ENCODE peak calls at places on chromosomes 2 and 18, in six cellular contexts. W, E, S, K, R and O are unnamed samples.

GRCh38 chr2:106159867-106160785 is 34.0 kb downstream of the UXS1 start:
- DNase-seq in W (no peak), E (no peak), S (no peak), K (no peak), R (no peak), O (no peak)

GRCh38 chr18:4035521-4035920 is 419.6 kb downstream of the DLGAP1 start:
- DNase-seq in W (no peak), E (no peak), S (no peak), K (no peak), R (no peak), O (no peak)

GRCh38 chr2:6073260-6074141 is 381.3 kb downstream of the SOX11 start:
- DNase-seq in W (no peak), E (no peak), S (peak), K (no peak), R (no peak), O (no peak)

GRCh38 chr18:37577051-37577611 is 11.5 kb upstream of the CELF4 start:
- DNase-seq in W (no peak), E (peak), S (no peak), K (no peak), R (no peak), O (no peak)

GRCh38 chr18:80009661-80010550 is 21.5 kb upstream of the TXNL4A start:
- DNase-seq in W (no peak), E (no peak), S (peak), K (no peak), R (no peak), O (peak)

GRCh38 chr18:79400091-79400590 is 4.4 kb downstream of the NFATC1 start:
- DNase-seq in W (peak), E (peak), S (no peak), K (no peak), R (no peak), O (no peak)

GRCh38 chr2:190678444-190679162 is 29.7 kb downstream of the NAB1 start:
- DNase-seq in W (no peak), E (no peak), S (peak), K (no peak), R (peak), O (no peak)

GRCh38 chr18:79489900-79490592 is 94.3 kb downstream of the NFATC1 start:
- DNase-seq in W (no peak), E (no peak), S (no peak), K (no peak), R (no peak), O (no peak)

GRCh38 chr18:72762505-72763122 is 105.2 kb downstream of the NETO1 start:
- DNase-seq in W (peak), E (no peak), S (peak), K (peak), R (peak), O (peak)

GRCh38 chr2:54589340-54590215 is 133.5 kb downstream of the SPTBN1 start:
- DNase-seq in W (peak), E (no peak), S (peak), K (peak), R (no peak), O (no peak)

GRCh38 chr2:120330946-120331822 is 14.8 kb upstream of the INHBB start:
- DNase-seq in W (no peak), E (no peak), S (no peak), K (no peak), R (no peak), O (no peak)

GRCh38 chr2:164046040-164046439 is 310.2 kb upstream of the FIGN start:
- DNase-seq in W (no peak), E (no peak), S (no peak), K (peak), R (no peak), O (no peak)

GRCh38 chr2:73091164-73091563 is 19.7 kb upstream of the SFXN5 start:
- DNase-seq in W (no peak), E (no peak), S (peak), K (peak), R (no peak), O (no peak)

GRCh38 chr2:227706859-227707258 is 11.0 kb downstream of the SLC19A3 start:
- DNase-seq in W (no peak), E (no peak), S (no peak), K (peak), R (no peak), O (no peak)

GRCh38 chr2:168247341-168248305 is at the start of gene STK39:
- DNase-seq in W (peak), E (peak), S (peak), K (peak), R (no peak), O (peak)

GRCh38 chr2:172234716-172235661 is 132.3 kb upstream of the DLX2 start:
- DNase-seq in W (no peak), E (peak), S (no peak), K (peak), R (no peak), O (peak)

GRCh38 chr2:8125741-8126691 is 555.8 kb upstream of the ID2 start:
- DNase-seq in W (no peak), E (no peak), S (peak), K (peak), R (no peak), O (no peak)

GRCh38 chr2:202066850-202067249 is 6.2 kb upstream of the KIAA2012 start:
- DNase-seq in W (no peak), E (no peak), S (no peak), K (no peak), R (no peak), O (no peak)

GRCh38 chr2:97840198-97840597 is 126.8 kb downstream of the ZAP70 start:
- DNase-seq in W (no peak), E (no peak), S (no peak), K (no peak), R (no peak), O (no peak)

GRCh38 chr2:119179951-119180350 is 21.4 kb upstream of the C1QL2 start:
- DNase-seq in W (no peak), E (no peak), S (no peak), K (no peak), R (no peak), O (no peak)

GRCh38 chr2:126952216-126952615 is 53.5 kb downstream of the TEX51 start:
- DNase-seq in W (no peak), E (no peak), S (no peak), K (no peak), R (no peak), O (no peak)

GRCh38 chr2:27306657-27307544 is 1.3 kb downstream of the UCN start:
- DNase-seq in W (no peak), E (peak), S (no peak), K (no peak), R (no peak), O (no peak)

GRCh38 chr2:208306291-208306690 is 40.2 kb downstream of the PIKFYVE start:
- DNase-seq in W (no peak), E (no peak), S (peak), K (no peak), R (no peak), O (no peak)

GRCh38 chr2:77521482-77521881 is 694 bp downstream of the LRRTM4 start:
- DNase-seq in W (no peak), E (no peak), S (no peak), K (no peak), R (no peak), O (no peak)

GRCh38 chr2:48479923-48480322 is 50.0 kb upstream of the STON1 start:
- DNase-seq in W (no peak), E (no peak), S (no peak), K (no peak), R (no peak), O (no peak)

GRCh38 chr18:3979024-3979423 is 476.1 kb downstream of the DLGAP1 start:
- DNase-seq in W (no peak), E (no peak), S (no peak), K (no peak), R (no peak), O (no peak)

GRCh38 chr2:24083567-24084385 is 858 bp downstream of the TP53I3 start:
- DNase-seq in W (peak), E (no peak), S (peak), K (peak), R (peak), O (peak)
- TF ChIP-seq RFX5 in W (no peak), E (no peak), S (no peak), K (no peak), R (no peak), O (no peak)

GRCh38 chr18:55787674-55788073 is 199.7 kb upstream of the TCF4 start:
- DNase-seq in W (no peak), E (no peak), S (no peak), K (no peak), R (no peak), O (no peak)

GRCh38 chr18:55786651-55787272 is 198.8 kb upstream of the TCF4 start:
- DNase-seq in W (peak), E (no peak), S (peak), K (no peak), R (no peak), O (no peak)

GRCh38 chr18:55795101-55795669 is 207.2 kb upstream of the TCF4 start:
- DNase-seq in W (no peak), E (no peak), S (peak), K (no peak), R (no peak), O (no peak)

GRCh38 chr18:55794288-55795052 is 206.5 kb upstream of the TCF4 start:
- DNase-seq in W (no peak), E (no peak), S (peak), K (no peak), R (no peak), O (no peak)

DNA sequence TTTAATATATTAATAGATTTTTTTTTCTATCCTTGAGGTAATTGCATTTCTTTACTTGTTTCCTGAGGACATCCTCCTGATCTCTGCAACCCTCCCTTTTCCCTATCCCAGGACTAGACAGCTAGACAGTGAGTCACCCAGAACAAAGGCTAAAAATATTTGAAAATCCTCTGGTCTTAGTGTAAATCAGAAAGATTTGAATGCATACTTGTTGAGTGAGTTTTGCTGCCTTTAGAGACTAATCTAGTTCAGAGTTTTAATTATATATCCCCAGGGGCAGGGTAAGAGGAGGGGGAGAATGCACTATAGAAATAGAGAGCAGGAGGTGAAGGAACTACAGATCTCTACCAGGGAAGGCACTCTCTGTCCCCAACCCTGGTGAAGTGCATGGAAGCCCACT is 202.3 kb upstream of the TCF4 start:
- DNase-seq in W (no peak), E (no peak), S (peak), K (no peak), R (no peak), O (peak)
- TF ChIP-seq CEBPB in W (no peak), E (no peak), S (no peak), K (no peak), R (no peak), O (no peak)

GRCh38 chr2:101763496-101764333 is 66.2 kb downstream of the MAP4K4 start:
- DNase-seq in W (no peak), E (no peak), S (no peak), K (peak), R (no peak), O (peak)

GRCh38 chr2:101766337-101766736 is 68.8 kb downstream of the MAP4K4 start:
- DNase-seq in W (no peak), E (no peak), S (no peak), K (no peak), R (no peak), O (no peak)

GRCh38 chr2:101759162-101759561 is 61.7 kb downstream of the MAP4K4 start:
- DNase-seq in W (no peak), E (no peak), S (peak), K (no peak), R (no peak), O (peak)

GRCh38 chr2:101766871-101767739 is 69.6 kb downstream of the MAP4K4 start:
- DNase-seq in W (no peak), E (no peak), S (peak), K (peak), R (no peak), O (peak)

GRCh38 chr2:101762451-101763171 is 65.1 kb downstream of the MAP4K4 start:
- DNase-seq in W (no peak), E (no peak), S (no peak), K (no peak), R (no peak), O (no peak)
- H3K4me3 ChIP-seq in W (no peak), E (no peak), S (no peak), K (peak), R (no peak), O (no peak)

GRCh38 chr18:13797157-13797611 is 26.8 kb upstream of the MC5R start:
- DNase-seq in W (no peak), E (no peak), S (no peak), K (peak), R (no peak), O (no peak)

GRCh38 chr18:13799396-13799795 is 24.6 kb upstream of the MC5R start:
- DNase-seq in W (no peak), E (no peak), S (no peak), K (no peak), R (no peak), O (no peak)

GRCh38 chr18:13801260-13801601 is 22.7 kb upstream of the MC5R start:
- DNase-seq in W (no peak), E (no peak), S (no peak), K (no peak), R (no peak), O (no peak)

GRCh38 chr18:13804305-13804704 is 19.6 kb upstream of the MC5R start:
- DNase-seq in W (no peak), E (no peak), S (no peak), K (no peak), R (peak), O (no peak)

DNA sequence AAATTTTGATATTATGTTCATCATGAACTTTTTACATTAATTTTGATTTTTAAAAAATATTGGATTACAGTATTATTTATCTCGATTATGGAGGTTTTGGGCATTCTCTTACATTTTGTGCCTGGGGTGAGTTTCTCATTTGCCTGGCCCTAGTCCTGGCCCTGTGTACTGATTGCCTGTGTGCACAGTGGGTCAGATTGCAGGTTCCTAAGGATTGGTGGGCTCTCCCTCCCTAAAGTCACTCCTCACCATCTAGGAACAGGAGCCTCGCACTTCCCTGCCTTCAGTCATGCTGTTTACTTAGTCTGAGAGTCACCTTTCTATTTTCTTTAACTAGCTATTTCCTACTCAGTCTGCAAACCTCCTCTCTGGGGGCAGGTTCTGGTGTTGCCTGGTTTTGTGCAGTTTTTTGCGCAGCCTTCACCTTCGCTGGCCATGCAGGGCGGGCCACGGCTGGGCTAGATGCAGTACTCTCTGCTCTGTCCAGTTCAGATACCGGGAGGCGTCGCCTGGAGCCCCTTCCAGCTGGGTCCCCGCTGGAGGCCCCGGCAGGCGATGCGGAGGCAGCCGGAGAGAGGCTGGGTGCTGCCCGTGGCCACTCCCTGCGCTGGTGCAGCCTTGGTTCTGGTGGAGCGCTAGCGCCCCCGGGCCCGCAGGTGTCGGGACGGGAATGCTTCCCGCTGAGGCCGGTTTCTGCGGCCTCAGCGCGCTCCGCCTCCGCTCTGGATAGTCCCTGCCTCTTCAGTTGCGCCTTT is 23.3 kb upstream of the MC5R start:
- DNase-seq in W (peak), E (peak), S (peak), K (peak), R (no peak), O (peak)
- TF ChIP-seq RFX5 in W (no peak), E (no peak), S (no peak), K (no peak), R (no peak), O (no peak)